ENCODE peak calls at places on chromosomes 12 and 14, in six cellular contexts. One of them, this sample, is unnamed.
A peak's percentile ranks its signal among the peaks of the same experiment; 100 is the strongest.

GRCh38 chr12:46432325-46432724 is 59.8 kb upstream of the SLC38A2 start:
- DNase-seq in esophagus squamous epithelium: no peak
- DNase-seq in transverse colon: no peak
- DNase-seq in MM.1S: no peak
- DNase-seq in sigmoid colon: no peak
- DNase-seq in IMR-90: no peak
- DNase-seq in this sample: no peak

GRCh38 chr14:65164068-65164824 is 61.9 kb upstream of the MAX start:
- DNase-seq in sigmoid colon: no peak
- DNase-seq in MM.1S: peak; percentile 31
- DNase-seq in transverse colon: no peak
- DNase-seq in IMR-90: peak; percentile 61
- DNase-seq in esophagus squamous epithelium: no peak
- DNase-seq in this sample: no peak

GRCh38 chr14:72291908-72292688 is 359.9 kb downstream of the RGS6 start:
- DNase-seq in transverse colon: no peak
- DNase-seq in esophagus squamous epithelium: no peak
- DNase-seq in IMR-90: peak; percentile 58
- DNase-seq in sigmoid colon: no peak
- DNase-seq in MM.1S: peak; percentile 23
- DNase-seq in this sample: peak; percentile 65

GRCh38 chr14:100568164-100568997 is 18.8 kb downstream of the BEGAIN start:
- DNase-seq in esophagus squamous epithelium: no peak
- DNase-seq in MM.1S: no peak
- DNase-seq in transverse colon: no peak
- DNase-seq in IMR-90: no peak
- DNase-seq in sigmoid colon: no peak
- DNase-seq in this sample: no peak

GRCh38 chr12:76341436-76342030 is 6.7 kb downstream of the BBS10 start:
- DNase-seq in esophagus squamous epithelium: no peak
- DNase-seq in sigmoid colon: no peak
- DNase-seq in IMR-90: peak; percentile 65
- DNase-seq in MM.1S: no peak
- DNase-seq in transverse colon: no peak
- DNase-seq in this sample: no peak

GRCh38 chr12:90268574-90268973 is 559.9 kb upstream of the ATP2B1 start:
- DNase-seq in esophagus squamous epithelium: no peak
- DNase-seq in sigmoid colon: no peak
- DNase-seq in MM.1S: no peak
- DNase-seq in transverse colon: no peak
- DNase-seq in IMR-90: no peak
- DNase-seq in this sample: no peak

GRCh38 chr14:99133563-99134332 is 138.2 kb downstream of the BCL11B start:
- DNase-seq in MM.1S: no peak
- DNase-seq in transverse colon: no peak
- DNase-seq in IMR-90: no peak
- DNase-seq in sigmoid colon: peak; percentile 73
- DNase-seq in esophagus squamous epithelium: no peak
- DNase-seq in this sample: no peak

GRCh38 chr12:54413284-54414190 is 5.5 kb downstream of the ITGA5 start:
- DNase-seq in esophagus squamous epithelium: no peak
- DNase-seq in IMR-90: no peak
- DNase-seq in MM.1S: peak; percentile 29
- DNase-seq in transverse colon: peak; percentile 55
- DNase-seq in sigmoid colon: peak; percentile 79
- DNase-seq in this sample: no peak

GRCh38 chr14:106679776-106680175 is 1153.4 kb downstream of the TMEM121 start:
- DNase-seq in IMR-90: no peak
- DNase-seq in esophagus squamous epithelium: no peak
- DNase-seq in sigmoid colon: no peak
- DNase-seq in MM.1S: no peak
- DNase-seq in transverse colon: no peak
- DNase-seq in this sample: no peak

GRCh38 chr12:92030618-92031017 is 115.0 kb downstream of the BTG1 start:
- DNase-seq in IMR-90: peak; percentile 24
- DNase-seq in transverse colon: peak; percentile 51
- DNase-seq in sigmoid colon: peak; percentile 86
- DNase-seq in esophagus squamous epithelium: no peak
- DNase-seq in MM.1S: peak; percentile 41
- DNase-seq in this sample: peak; percentile 58

GRCh38 chr14:68177728-68178127 is 358.1 kb downstream of the RAD51B start:
- DNase-seq in esophagus squamous epithelium: no peak
- DNase-seq in transverse colon: no peak
- DNase-seq in IMR-90: no peak
- DNase-seq in MM.1S: no peak
- DNase-seq in sigmoid colon: no peak
- DNase-seq in this sample: no peak

GRCh38 chr14:70655110-70655826 is 13.6 kb downstream of the TTC9 start:
- DNase-seq in IMR-90: no peak
- DNase-seq in transverse colon: peak; percentile 68
- DNase-seq in sigmoid colon: no peak
- DNase-seq in esophagus squamous epithelium: peak; percentile 11
- DNase-seq in MM.1S: peak; percentile 19
- DNase-seq in this sample: no peak

GRCh38 chr14:88866305-88866704 is 41.9 kb downstream of the TTC8 start:
- DNase-seq in IMR-90: peak; percentile 75
- DNase-seq in esophagus squamous epithelium: no peak
- DNase-seq in sigmoid colon: no peak
- DNase-seq in MM.1S: no peak
- DNase-seq in transverse colon: no peak
- DNase-seq in this sample: no peak

GRCh38 chr12:19125325-19125724 is 4.2 kb upstream of the PLEKHA5 start:
- DNase-seq in IMR-90: peak; percentile 47
- DNase-seq in transverse colon: no peak
- DNase-seq in sigmoid colon: no peak
- DNase-seq in esophagus squamous epithelium: no peak
- DNase-seq in MM.1S: no peak
- DNase-seq in this sample: no peak

GRCh38 chr14:30214456-30215090 is 286.9 kb upstream of the PRKD1 start:
- DNase-seq in MM.1S: peak; percentile 36
- DNase-seq in esophagus squamous epithelium: no peak
- DNase-seq in IMR-90: peak; percentile 85
- DNase-seq in sigmoid colon: no peak
- DNase-seq in transverse colon: no peak
- DNase-seq in this sample: peak; percentile 40

GRCh38 chr12:112885204-112885603 is 21.6 kb upstream of the OAS1 start:
- DNase-seq in esophagus squamous epithelium: no peak
- DNase-seq in transverse colon: no peak
- DNase-seq in sigmoid colon: no peak
- DNase-seq in MM.1S: no peak
- DNase-seq in IMR-90: no peak
- DNase-seq in this sample: no peak

GRCh38 chr12:45458238-45458637 is 242.3 kb downstream of the ANO6 start:
- DNase-seq in sigmoid colon: no peak
- DNase-seq in MM.1S: peak; percentile 44
- DNase-seq in IMR-90: no peak
- DNase-seq in transverse colon: no peak
- DNase-seq in esophagus squamous epithelium: no peak
- DNase-seq in this sample: no peak

GRCh38 chr12:4873947-4874346 is 35.8 kb upstream of the KCNA1 start:
- DNase-seq in MM.1S: no peak
- DNase-seq in esophagus squamous epithelium: no peak
- DNase-seq in sigmoid colon: no peak
- DNase-seq in IMR-90: no peak
- DNase-seq in transverse colon: no peak
- DNase-seq in this sample: no peak

GRCh38 chr14:104108570-104109060 is 23.1 kb downstream of the ASPG start:
- DNase-seq in MM.1S: no peak
- DNase-seq in IMR-90: no peak
- DNase-seq in esophagus squamous epithelium: no peak
- DNase-seq in sigmoid colon: no peak
- DNase-seq in transverse colon: peak; percentile 8
- DNase-seq in this sample: no peak

GRCh38 chr14:31961881-31962280 is 115.2 kb upstream of the ARHGAP5 start:
- DNase-seq in sigmoid colon: no peak
- DNase-seq in esophagus squamous epithelium: no peak
- DNase-seq in MM.1S: no peak
- DNase-seq in IMR-90: no peak
- DNase-seq in transverse colon: no peak
- DNase-seq in this sample: no peak

GRCh38 chr14:31964979-31965734 is 111.9 kb upstream of the ARHGAP5 start:
- DNase-seq in MM.1S: no peak
- DNase-seq in IMR-90: no peak
- DNase-seq in esophagus squamous epithelium: no peak
- DNase-seq in sigmoid colon: no peak
- DNase-seq in transverse colon: no peak
- DNase-seq in this sample: no peak

GRCh38 chr14:31960039-31960438 is 117.1 kb upstream of the ARHGAP5 start:
- DNase-seq in IMR-90: no peak
- DNase-seq in transverse colon: no peak
- DNase-seq in esophagus squamous epithelium: no peak
- DNase-seq in MM.1S: no peak
- DNase-seq in sigmoid colon: no peak
- DNase-seq in this sample: no peak

GRCh38 chr14:31964490-31964889 is 112.6 kb upstream of the ARHGAP5 start:
- DNase-seq in esophagus squamous epithelium: no peak
- DNase-seq in MM.1S: no peak
- DNase-seq in transverse colon: no peak
- DNase-seq in IMR-90: no peak
- DNase-seq in sigmoid colon: no peak
- DNase-seq in this sample: no peak

GRCh38 chr14:31962920-31963319 is 114.2 kb upstream of the ARHGAP5 start:
- DNase-seq in sigmoid colon: no peak
- DNase-seq in transverse colon: no peak
- DNase-seq in IMR-90: no peak
- DNase-seq in esophagus squamous epithelium: no peak
- DNase-seq in MM.1S: no peak
- DNase-seq in this sample: no peak
- H3K27ac ChIP-seq in sigmoid colon: no peak overlapping the region
- H3K27ac ChIP-seq in transverse colon: no peak overlapping the region
- H3K27ac ChIP-seq in IMR-90: no peak overlapping the region
- H3K27ac ChIP-seq in esophagus squamous epithelium: no peak overlapping the region
- H3K27ac ChIP-seq in MM.1S: no peak overlapping the region
- H3K27ac ChIP-seq in this sample: no peak overlapping the region

GRCh38 chr12:121001841-121002483 is 14.3 kb downstream of the C12orf43 start:
- DNase-seq in esophagus squamous epithelium: no peak
- DNase-seq in sigmoid colon: no peak
- DNase-seq in IMR-90: no peak
- DNase-seq in transverse colon: no peak
- DNase-seq in MM.1S: no peak
- DNase-seq in this sample: no peak

GRCh38 chr12:120999191-121000120 is 16.8 kb downstream of the C12orf43 start:
- DNase-seq in esophagus squamous epithelium: no peak
- DNase-seq in sigmoid colon: no peak
- DNase-seq in transverse colon: no peak
- DNase-seq in IMR-90: peak; percentile 62
- DNase-seq in MM.1S: no peak
- DNase-seq in this sample: no peak

GRCh38 chr12:121003650-121004049 is 12.6 kb downstream of the C12orf43 start:
- DNase-seq in transverse colon: peak; percentile 57
- DNase-seq in sigmoid colon: no peak
- DNase-seq in esophagus squamous epithelium: no peak
- DNase-seq in IMR-90: no peak
- DNase-seq in MM.1S: no peak
- DNase-seq in this sample: no peak

GRCh38 chr12:121000530-121000929 is 15.8 kb downstream of the C12orf43 start:
- DNase-seq in sigmoid colon: no peak
- DNase-seq in transverse colon: no peak
- DNase-seq in MM.1S: no peak
- DNase-seq in IMR-90: no peak
- DNase-seq in esophagus squamous epithelium: no peak
- DNase-seq in this sample: no peak

GRCh38 chr12:121001060-121001459 is 15.2 kb downstream of the C12orf43 start:
- DNase-seq in sigmoid colon: no peak
- DNase-seq in transverse colon: no peak
- DNase-seq in IMR-90: no peak
- DNase-seq in MM.1S: no peak
- DNase-seq in esophagus squamous epithelium: no peak
- DNase-seq in this sample: no peak
- TF ChIP-seq CTCF in sigmoid colon: no peak
- TF ChIP-seq CTCF in transverse colon: no peak
- TF ChIP-seq CTCF in IMR-90: no peak
- TF ChIP-seq CTCF in MM.1S: no peak
- TF ChIP-seq CTCF in esophagus squamous epithelium: no peak
- TF ChIP-seq CTCF in this sample: no peak

DNA sequence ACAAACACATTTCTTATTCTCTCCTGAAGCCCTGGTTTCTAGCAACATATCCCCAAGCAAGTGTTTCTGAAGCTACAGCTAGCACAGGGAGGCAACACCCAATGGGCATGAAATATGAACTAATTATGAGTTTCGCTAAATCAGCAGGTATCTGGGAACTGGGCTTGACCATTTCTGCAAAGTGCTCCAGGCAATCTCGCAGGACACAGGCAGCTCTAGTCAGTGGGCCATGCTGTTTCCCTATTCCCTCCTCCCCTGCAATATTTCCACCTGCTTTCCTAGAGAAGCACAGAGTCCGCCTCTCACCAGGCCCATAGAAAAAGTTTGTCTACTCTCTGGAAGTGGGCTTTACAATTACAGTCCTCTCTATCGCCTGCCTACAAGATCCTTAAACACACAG is 392.2 kb upstream of the TMPO start:
- DNase-seq in MM.1S: no peak
- DNase-seq in sigmoid colon: no peak
- DNase-seq in transverse colon: no peak
- DNase-seq in esophagus squamous epithelium: no peak
- DNase-seq in IMR-90: no peak
- DNase-seq in this sample: no peak
- H3K4me1 ChIP-seq in MM.1S: no peaks in the 10 kb centered on the region
- H3K4me1 ChIP-seq in sigmoid colon: peaks cover 12% of the 10 kb centered on the region
- H3K4me1 ChIP-seq in transverse colon: no peaks in the 10 kb centered on the region
- H3K4me1 ChIP-seq in esophagus squamous epithelium: peaks cover 8% of the 10 kb centered on the region
- H3K4me1 ChIP-seq in IMR-90: no peaks in the 10 kb centered on the region
- H3K4me1 ChIP-seq in this sample: peaks cover 4% of the 10 kb centered on the region

GRCh38 chr12:65205886-65206285 is 36.5 kb downstream of the LEMD3 start:
- DNase-seq in sigmoid colon: no peak
- DNase-seq in MM.1S: peak; percentile 52
- DNase-seq in IMR-90: no peak
- DNase-seq in transverse colon: no peak
- DNase-seq in esophagus squamous epithelium: no peak
- DNase-seq in this sample: no peak

GRCh38 chr12:65204886-65205525 is 35.6 kb downstream of the LEMD3 start:
- DNase-seq in transverse colon: no peak
- DNase-seq in MM.1S: no peak
- DNase-seq in IMR-90: no peak
- DNase-seq in sigmoid colon: no peak
- DNase-seq in esophagus squamous epithelium: no peak
- DNase-seq in this sample: no peak

GRCh38 chr12:65208957-65209654 is 39.7 kb downstream of the LEMD3 start:
- DNase-seq in sigmoid colon: no peak
- DNase-seq in esophagus squamous epithelium: no peak
- DNase-seq in MM.1S: no peak
- DNase-seq in transverse colon: no peak
- DNase-seq in IMR-90: no peak
- DNase-seq in this sample: no peak

GRCh38 chr12:65208125-65208524 is 38.7 kb downstream of the LEMD3 start:
- DNase-seq in sigmoid colon: no peak
- DNase-seq in IMR-90: no peak
- DNase-seq in esophagus squamous epithelium: no peak
- DNase-seq in MM.1S: no peak
- DNase-seq in transverse colon: no peak
- DNase-seq in this sample: no peak

DNA sequence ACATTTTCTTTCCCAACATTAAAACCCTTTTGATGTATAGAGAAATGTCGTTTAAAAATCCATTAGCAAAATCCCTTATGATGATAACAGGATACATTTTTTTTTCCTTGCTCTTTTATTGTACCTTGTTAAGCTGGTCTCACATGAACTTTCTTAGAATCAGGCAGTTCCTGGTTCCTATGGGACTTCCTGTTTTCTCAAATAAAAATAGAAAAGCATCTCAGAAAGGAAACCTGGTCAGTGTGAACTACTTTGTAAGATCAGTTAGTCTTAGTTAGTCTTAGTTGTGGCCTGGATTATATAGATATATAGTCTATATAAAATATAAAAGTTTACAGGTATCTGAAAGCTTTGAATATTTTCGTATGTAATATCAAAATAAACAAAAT is 40.3 kb downstream of the LEMD3 start:
- DNase-seq in sigmoid colon: no peak
- DNase-seq in transverse colon: no peak
- DNase-seq in IMR-90: no peak
- DNase-seq in esophagus squamous epithelium: no peak
- DNase-seq in MM.1S: peak; percentile 73
- DNase-seq in this sample: no peak
- H3K27ac ChIP-seq in sigmoid colon: no peak overlapping the region
- H3K27ac ChIP-seq in transverse colon: no peak overlapping the region
- H3K27ac ChIP-seq in IMR-90: no peak overlapping the region
- H3K27ac ChIP-seq in esophagus squamous epithelium: no peak overlapping the region
- H3K27ac ChIP-seq in MM.1S: peak overlapping the region; percentile 57
- H3K27ac ChIP-seq in this sample: no peak overlapping the region